ENCODE peak calls at places on chromosomes 3 and 15, in four cellular contexts. E is HepG2, H is H1, C is GM12878. K is an unnamed sample.

GRCh38 chr3:85780806-85781205 is 822.0 kb downstream of the CADM2 start:
- DNase-seq in H (no peak), E (no peak), C (no peak), K (no peak)

GRCh38 chr3:40237892-40238571 is 71.5 kb upstream of the EIF1B start:
- DNase-seq in C (no peak), E (no peak), H (peak), K (peak)

GRCh38 chr3:23952646-23953045 is 7.6 kb downstream of the NR1D2 start:
- DNase-seq in H (no peak), E (no peak), C (peak), K (no peak)

GRCh38 chr15:59825926-59826325 is 136.8 kb upstream of the BNIP2 start:
- DNase-seq in H (no peak), C (no peak), E (no peak), K (no peak)

GRCh38 chr15:98315951-98316350 is 332.4 kb upstream of the IGF1R start:
- DNase-seq in H (no peak), E (no peak), C (no peak), K (no peak)

GRCh38 chr3:180870008-180870733 is 42.3 kb upstream of the FXR1 start:
- DNase-seq in H (peak), E (no peak), C (no peak), K (no peak)

GRCh38 chr3:59263152-59263551 is 213.3 kb upstream of the CFAP20DC start:
- DNase-seq in E (no peak), C (no peak), H (no peak), K (no peak)

GRCh38 chr3:107690522-107691138 is 167.9 kb downstream of the BBX start:
- DNase-seq in H (no peak), C (no peak), E (peak), K (peak)

GRCh38 chr3:144039661-144040060 is 68.0 kb downstream of the DIPK2A start:
- DNase-seq in E (no peak), C (no peak), H (no peak), K (no peak)

GRCh38 chr15:91939432-91939831 is 85.9 kb downstream of the SLCO3A1 start:
- DNase-seq in C (no peak), E (no peak), H (no peak), K (no peak)

GRCh38 chr15:36977620-36978610 is 122.4 kb downstream of the MEIS2 start:
- DNase-seq in H (no peak), C (no peak), E (peak), K (no peak)

DNA sequence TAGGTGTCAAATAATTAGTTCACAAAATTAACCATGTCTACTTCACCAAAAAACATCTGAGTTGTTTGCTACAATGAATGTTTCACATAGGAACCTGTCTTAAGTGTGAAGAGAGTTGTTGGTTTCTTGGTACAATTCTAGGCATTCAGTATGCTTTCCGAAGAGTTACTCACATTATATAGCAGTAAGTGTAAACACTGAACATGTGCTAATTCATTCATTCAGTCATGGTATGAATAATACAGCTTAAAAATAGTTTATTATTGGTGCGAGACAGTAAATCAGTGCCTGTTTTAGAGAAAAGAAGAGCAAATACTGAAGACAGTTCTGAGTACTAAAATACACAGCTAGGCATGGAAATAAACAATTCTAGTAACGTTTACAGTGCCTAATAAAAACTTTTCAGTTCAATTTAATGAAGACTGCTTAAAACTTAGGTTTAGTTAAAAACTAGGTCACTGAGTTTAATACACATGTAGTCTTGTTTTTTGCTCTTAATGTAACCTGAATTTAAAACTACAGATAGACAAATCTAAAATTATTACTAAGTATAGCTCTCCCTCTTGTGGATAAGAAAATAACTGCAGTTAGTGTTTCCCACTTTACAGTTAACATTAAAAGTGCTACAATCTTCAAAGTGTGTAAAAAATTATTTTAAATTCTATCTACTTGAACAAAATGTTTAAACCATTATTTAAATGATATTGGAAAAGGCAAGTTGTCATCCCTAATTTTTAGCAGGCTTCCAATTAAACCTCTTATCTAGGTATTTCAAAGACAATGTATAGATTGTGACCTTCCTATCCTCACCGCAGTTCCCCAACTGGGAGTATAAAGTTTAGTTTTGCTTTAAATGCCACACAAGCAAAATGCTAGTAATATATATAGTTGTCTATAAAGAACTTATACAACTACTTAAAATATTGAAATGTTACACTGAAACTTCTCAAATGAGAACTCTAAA is 20.1 kb upstream of the ZCWPW2 start:
- DNase-seq in E (no peak), C (no peak), H (no peak), K (no peak)
- TF ChIP-seq SUZ12 in E (no peak), C (no peak), H (no peak), K (no peak)

GRCh38 chr15:38793181-38793580 is 228.6 kb upstream of the RASGRP1 start:
- DNase-seq in E (no peak), H (no peak), C (no peak), K (no peak)

GRCh38 chr15:38795471-38796245 is 231.0 kb upstream of the RASGRP1 start:
- DNase-seq in E (no peak), C (no peak), H (no peak), K (no peak)

GRCh38 chr15:38796589-38796988 is 232.0 kb upstream of the RASGRP1 start:
- DNase-seq in H (no peak), E (no peak), C (no peak), K (no peak)
- TF ChIP-seq ZNF274 in H (no peak), E (no peak), C (no peak), K (no peak)

GRCh38 chr3:129000742-129001100 is 383 bp upstream of the EFCC1 start:
- DNase-seq in H (no peak), E (no peak), C (no peak), K (no peak)
- H3K4me3 ChIP-seq in H (peak), E (no peak), C (no peak), K (peak)

DNA sequence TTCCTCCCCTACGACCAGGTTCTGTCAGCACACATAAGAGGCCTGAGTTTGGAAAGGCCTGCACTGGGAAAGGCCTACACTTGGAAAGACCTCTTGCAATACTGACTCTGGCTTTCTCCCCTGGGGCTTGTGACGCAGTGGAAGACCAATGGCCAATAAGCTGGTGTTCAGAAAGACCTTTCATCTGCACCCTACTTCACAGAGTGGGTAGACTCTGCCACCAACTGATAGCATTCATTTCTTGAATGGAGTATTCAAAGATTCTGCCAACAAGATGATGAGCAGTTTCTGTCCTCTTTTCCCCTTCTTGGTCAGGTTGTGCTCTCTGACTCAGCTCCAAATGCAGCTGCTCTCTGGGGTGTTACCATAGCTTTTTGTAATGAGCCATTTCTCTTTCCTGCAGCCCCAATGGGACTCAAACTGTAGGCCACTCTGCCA is 48.8 kb downstream of the TIPARP start:
- DNase-seq in H (no peak), E (no peak), C (no peak), K (no peak)
- TF ChIP-seq SUZ12 in H (no peak), E (no peak), C (no peak), K (no peak)

GRCh38 chr3:17800232-17800631 is 57.8 kb upstream of the TBC1D5 start:
- DNase-seq in H (no peak), E (no peak), C (no peak), K (no peak)

GRCh38 chr3:17801131-17801530 is 58.7 kb upstream of the TBC1D5 start:
- DNase-seq in H (no peak), E (no peak), C (no peak), K (no peak)

GRCh38 chr3:17805461-17805940 is 63.1 kb upstream of the TBC1D5 start:
- DNase-seq in C (no peak), H (no peak), E (no peak), K (no peak)

GRCh38 chr3:17806201-17806600 is 63.8 kb upstream of the TBC1D5 start:
- DNase-seq in E (no peak), C (no peak), H (no peak), K (no peak)

GRCh38 chr3:17802993-17803392 is 60.6 kb upstream of the TBC1D5 start:
- DNase-seq in H (no peak), C (peak), E (no peak), K (no peak)
- TF ChIP-seq ZNF274 in H (no peak), C (no peak), E (no peak), K (no peak)

DNA sequence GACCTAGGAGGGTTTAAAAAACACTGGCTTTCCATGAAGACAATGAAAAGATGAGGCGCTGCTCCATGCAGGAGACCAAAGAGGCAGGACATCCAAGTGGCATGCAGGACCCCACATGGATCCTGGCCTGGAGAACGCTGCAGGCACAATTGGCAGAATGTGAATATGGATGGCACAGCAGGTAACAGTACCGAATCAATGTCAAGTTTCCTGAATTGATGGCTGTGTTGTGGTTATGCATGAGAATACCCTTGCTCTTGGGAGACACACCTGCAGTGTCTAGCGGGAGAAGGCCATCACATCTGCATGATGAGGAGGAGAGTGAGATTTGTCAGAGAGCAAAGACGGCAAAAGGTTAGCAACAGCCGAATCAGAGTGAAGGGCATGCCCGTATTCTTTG is 74.3 kb upstream of the SEC13 start:
- DNase-seq in E (no peak), H (peak), C (no peak), K (peak)
- H3K4me3 ChIP-seq in E (no peak), H (no peak), C (no peak), K (no peak)

DNA sequence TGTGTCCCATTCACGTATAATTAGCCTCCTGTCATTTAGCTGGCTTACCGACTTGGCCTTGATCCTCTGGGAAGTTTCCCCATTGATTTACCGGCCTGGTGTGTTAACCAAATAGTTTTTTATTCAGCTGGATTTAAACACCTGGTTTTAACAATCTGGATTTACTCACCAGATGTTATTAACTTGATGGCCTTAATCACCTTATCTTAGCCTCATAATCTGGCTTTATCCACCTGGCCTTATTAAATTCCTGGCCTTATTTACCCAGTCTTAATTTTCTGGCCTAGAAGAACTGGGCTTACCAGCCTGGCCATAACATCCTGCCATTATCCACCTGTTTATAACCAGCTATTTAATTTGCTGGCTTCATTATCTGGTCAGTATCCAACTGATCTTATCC is 89.9 kb downstream of the IL12A start:
- DNase-seq in C (no peak), E (no peak), H (no peak), K (no peak)
- TF ChIP-seq SUZ12 in C (no peak), E (no peak), H (no peak), K (no peak)

GRCh38 chr15:41951571-41951970 is 20.8 kb downstream of the EHD4 start:
- DNase-seq in C (no peak), E (no peak), H (no peak), K (no peak)

GRCh38 chr15:41952003-41952563 is 20.3 kb downstream of the EHD4 start:
- DNase-seq in H (no peak), C (no peak), E (no peak), K (no peak)

GRCh38 chr15:41949400-41950126 is 22.8 kb downstream of the EHD4 start:
- DNase-seq in C (no peak), H (no peak), E (no peak), K (no peak)

GRCh38 chr15:41950127-41950483 is 22.3 kb downstream of the EHD4 start:
- DNase-seq in E (no peak), C (no peak), H (no peak), K (no peak)

DNA sequence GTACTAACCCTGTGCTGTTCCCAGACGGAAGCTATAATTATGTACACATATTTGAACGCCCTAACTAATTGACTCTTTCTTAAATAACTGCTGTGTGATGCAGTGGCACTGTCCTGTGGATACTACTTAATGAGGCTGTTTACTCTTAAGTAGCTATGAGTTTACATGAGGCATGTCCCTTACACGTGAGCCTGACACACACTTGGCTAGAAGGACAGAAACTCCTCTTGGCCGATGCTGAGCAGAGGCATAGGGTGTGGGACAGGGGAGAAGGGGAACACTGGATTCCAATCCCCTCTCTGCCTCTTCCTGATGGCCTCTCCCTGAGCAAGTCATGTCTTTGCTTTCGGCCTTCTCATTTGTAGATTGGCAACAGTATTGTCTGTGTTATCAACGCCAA is 21.9 kb downstream of the EHD4 start:
- DNase-seq in C (no peak), E (no peak), H (no peak), K (no peak)
- TF ChIP-seq ZNF274 in C (no peak), E (no peak), H (no peak), K (no peak)

K was measured in NT2/D1.